ENCODE peak calls at places on chromosomes 13 and 19, in five cellular contexts. One of them, this sample, is unnamed.

GRCh38 chr19:56840452-56841193 is at the start of the genes PEG3 and ZIM2:
- DNase-seq in neuronal stem cell: peak
- DNase-seq in mesenchymal stem cell: no peak
- DNase-seq in trophoblast cell: peak
- DNase-seq in H1: no peak
- DNase-seq in this sample: no peak

GRCh38 chr19:38061294-38061693 is 154.3 kb downstream of the SIPA1L3 start:
- DNase-seq in neuronal stem cell: no peak
- DNase-seq in mesenchymal stem cell: peak
- DNase-seq in trophoblast cell: peak
- DNase-seq in H1: no peak
- DNase-seq in this sample: no peak

GRCh38 chr19:44608391-44608821 is 5.0 kb upstream of the IGSF23 start:
- DNase-seq in neuronal stem cell: no peak
- DNase-seq in mesenchymal stem cell: peak
- DNase-seq in trophoblast cell: peak
- DNase-seq in H1: no peak
- DNase-seq in this sample: no peak

GRCh38 chr13:114315074-114315785 is 927 bp downstream of the CHAMP1 start:
- DNase-seq in neuronal stem cell: no peak
- DNase-seq in mesenchymal stem cell: no peak
- DNase-seq in trophoblast cell: no peak
- DNase-seq in H1: no peak
- DNase-seq in this sample: no peak

GRCh38 chr19:3028305-3029069 is 593 bp downstream of the TLE2 start:
- DNase-seq in neuronal stem cell: no peak
- DNase-seq in mesenchymal stem cell: no peak
- DNase-seq in trophoblast cell: no peak
- DNase-seq in H1: no peak
- DNase-seq in this sample: peak

GRCh38 chr19:798415-799075 is 1.3 kb downstream of the PTBP1 start:
- DNase-seq in neuronal stem cell: no peak
- DNase-seq in mesenchymal stem cell: no peak
- DNase-seq in trophoblast cell: peak
- DNase-seq in H1: no peak
- DNase-seq in this sample: no peak

GRCh38 chr19:3338541-3339181 is 27.7 kb upstream of the NFIC start:
- DNase-seq in neuronal stem cell: no peak
- DNase-seq in mesenchymal stem cell: peak
- DNase-seq in trophoblast cell: no peak
- DNase-seq in H1: no peak
- DNase-seq in this sample: no peak

GRCh38 chr13:21901772-21902708 is 231.2 kb downstream of the FGF9 start:
- DNase-seq in neuronal stem cell: no peak
- DNase-seq in mesenchymal stem cell: no peak
- DNase-seq in trophoblast cell: no peak
- DNase-seq in H1: no peak
- DNase-seq in this sample: peak

GRCh38 chr13:33262069-33262487 is 23.5 kb downstream of the STARD13 start:
- DNase-seq in neuronal stem cell: no peak
- DNase-seq in mesenchymal stem cell: no peak
- DNase-seq in trophoblast cell: peak
- DNase-seq in H1: no peak
- DNase-seq in this sample: peak

GRCh38 chr13:34300559-34300958 is 482.6 kb downstream of the RFC3 start:
- DNase-seq in neuronal stem cell: no peak
- DNase-seq in mesenchymal stem cell: peak
- DNase-seq in trophoblast cell: no peak
- DNase-seq in H1: no peak
- DNase-seq in this sample: no peak

GRCh38 chr19:38263696-38264485 is 482 bp upstream of the SPINT2 start:
- DNase-seq in neuronal stem cell: no peak
- DNase-seq in mesenchymal stem cell: peak
- DNase-seq in trophoblast cell: peak
- DNase-seq in H1: peak
- DNase-seq in this sample: peak

GRCh38 chr13:111668451-111668850 is 348.0 kb downstream of the TEX29 start:
- DNase-seq in neuronal stem cell: no peak
- DNase-seq in mesenchymal stem cell: no peak
- DNase-seq in trophoblast cell: no peak
- DNase-seq in H1: no peak
- DNase-seq in this sample: peak

GRCh38 chr13:25192936-25193335 is 20.8 kb upstream of the AMER2 start:
- DNase-seq in neuronal stem cell: no peak
- DNase-seq in mesenchymal stem cell: no peak
- DNase-seq in trophoblast cell: no peak
- DNase-seq in H1: no peak
- DNase-seq in this sample: no peak

GRCh38 chr13:110070511-110071120 is 236.3 kb downstream of the COL4A1 start:
- DNase-seq in neuronal stem cell: no peak
- DNase-seq in mesenchymal stem cell: peak
- DNase-seq in trophoblast cell: no peak
- DNase-seq in H1: no peak
- DNase-seq in this sample: no peak

GRCh38 chr13:49444517-49445395 is 682 bp downstream of the SETDB2 start:
- DNase-seq in neuronal stem cell: peak
- DNase-seq in mesenchymal stem cell: peak
- DNase-seq in trophoblast cell: peak
- DNase-seq in H1: no peak
- DNase-seq in this sample: no peak

GRCh38 chr13:28492527-28493367 is 2.2 kb downstream of the FLT1 start:
- DNase-seq in neuronal stem cell: peak
- DNase-seq in mesenchymal stem cell: peak
- DNase-seq in trophoblast cell: peak
- DNase-seq in H1: no peak
- DNase-seq in this sample: no peak

GRCh38 chr19:3359850-3360493 is 6.4 kb upstream of the NFIC start:
- DNase-seq in neuronal stem cell: no peak
- DNase-seq in mesenchymal stem cell: no peak
- DNase-seq in trophoblast cell: peak
- DNase-seq in H1: no peak
- DNase-seq in this sample: no peak

GRCh38 chr19:5075603-5076002 is 106.7 kb downstream of the KDM4B start:
- DNase-seq in neuronal stem cell: no peak
- DNase-seq in mesenchymal stem cell: no peak
- DNase-seq in trophoblast cell: no peak
- DNase-seq in H1: no peak
- DNase-seq in this sample: no peak

GRCh38 chr19:39199025-39199424 is 2.3 kb downstream of the NCCRP1 start:
- DNase-seq in neuronal stem cell: no peak
- DNase-seq in mesenchymal stem cell: peak
- DNase-seq in trophoblast cell: no peak
- DNase-seq in H1: no peak
- DNase-seq in this sample: peak

GRCh38 chr13:78254113-78254512 is 335.5 kb upstream of the EDNRB start:
- DNase-seq in neuronal stem cell: no peak
- DNase-seq in mesenchymal stem cell: no peak
- DNase-seq in trophoblast cell: no peak
- DNase-seq in H1: no peak
- DNase-seq in this sample: no peak

DNA sequence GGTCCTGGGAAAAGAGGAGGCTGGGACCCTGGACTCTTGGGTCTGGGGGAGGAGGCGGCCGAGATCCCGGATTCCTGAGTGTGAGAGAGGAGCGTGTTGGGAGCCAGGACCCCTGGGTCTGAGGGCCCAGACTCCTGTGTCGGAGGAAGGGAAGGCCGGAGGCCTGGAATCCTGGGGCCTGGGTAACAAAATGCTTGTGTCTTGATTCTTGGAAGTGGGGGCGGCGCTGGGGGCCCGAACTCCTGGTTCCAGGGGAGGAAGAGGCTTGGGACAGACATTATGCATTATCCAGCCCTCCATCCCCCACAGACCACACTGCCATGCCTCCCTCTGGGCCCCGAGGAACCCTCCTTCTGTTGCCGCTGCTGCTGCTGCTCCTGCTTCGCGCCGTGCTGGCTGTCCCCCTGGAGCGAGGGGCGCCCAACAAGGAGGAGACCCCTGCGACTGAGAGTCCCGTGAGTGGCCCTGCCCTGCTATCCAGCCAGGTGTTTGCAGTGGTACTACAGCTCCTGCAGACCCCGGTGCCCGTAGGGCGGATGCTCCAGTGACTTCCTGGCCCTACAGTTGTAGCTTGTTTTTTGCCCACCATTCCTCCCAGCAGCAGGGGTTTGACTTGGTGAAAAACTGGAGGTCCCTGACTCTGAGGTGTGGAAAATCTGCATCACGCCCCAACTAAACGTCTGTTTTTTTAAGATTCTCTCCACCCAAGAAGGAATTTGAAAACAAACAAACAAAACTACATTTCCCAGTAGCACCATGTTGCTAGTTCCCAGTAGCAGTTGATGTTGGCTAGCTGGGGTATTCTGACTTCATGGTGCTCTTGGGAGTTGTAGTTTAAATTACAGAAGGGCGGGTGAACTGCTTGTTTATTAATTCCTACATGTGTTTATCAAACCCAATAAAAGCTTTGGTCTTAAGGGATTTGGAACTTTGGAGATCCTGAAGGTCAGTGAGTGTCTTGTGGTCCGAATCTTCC is 653 bp downstream of the NUCB1 start:
- DNase-seq in neuronal stem cell: no peak
- DNase-seq in mesenchymal stem cell: peak
- DNase-seq in trophoblast cell: no peak
- DNase-seq in H1: no peak
- DNase-seq in this sample: no peak
- H2BK12ac ChIP-seq in neuronal stem cell: no peak
- H2BK12ac ChIP-seq in mesenchymal stem cell: peak
- H2BK12ac ChIP-seq in trophoblast cell: no peak
- H2BK12ac ChIP-seq in H1: no peak
- H2BK12ac ChIP-seq in this sample: no peak

DNA sequence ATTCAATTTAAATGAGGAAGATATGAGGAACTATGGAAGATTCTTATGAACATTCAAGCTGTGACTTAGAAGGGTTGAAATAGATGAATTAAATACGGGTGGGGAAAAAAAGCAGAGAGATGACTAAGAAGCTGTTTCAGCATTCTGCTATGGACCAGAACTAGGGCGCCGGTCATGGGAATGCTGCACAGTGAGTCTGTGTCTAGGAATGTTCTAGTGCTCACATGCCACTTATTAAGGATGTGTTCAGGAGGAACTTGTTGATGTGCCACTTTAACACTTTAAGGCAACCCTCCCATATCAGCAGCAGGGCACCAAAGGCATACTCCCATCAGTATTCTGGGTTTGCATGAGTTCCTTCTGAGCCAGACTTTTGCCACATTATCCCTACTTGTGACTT is 152.1 kb downstream of the POSTN start:
- DNase-seq in neuronal stem cell: no peak
- DNase-seq in mesenchymal stem cell: peak
- DNase-seq in trophoblast cell: peak
- DNase-seq in H1: no peak
- DNase-seq in this sample: no peak
- H2BK12ac ChIP-seq in neuronal stem cell: no peak
- H2BK12ac ChIP-seq in mesenchymal stem cell: no peak
- H2BK12ac ChIP-seq in trophoblast cell: no peak
- H2BK12ac ChIP-seq in H1: no peak
- H2BK12ac ChIP-seq in this sample: no peak

DNA sequence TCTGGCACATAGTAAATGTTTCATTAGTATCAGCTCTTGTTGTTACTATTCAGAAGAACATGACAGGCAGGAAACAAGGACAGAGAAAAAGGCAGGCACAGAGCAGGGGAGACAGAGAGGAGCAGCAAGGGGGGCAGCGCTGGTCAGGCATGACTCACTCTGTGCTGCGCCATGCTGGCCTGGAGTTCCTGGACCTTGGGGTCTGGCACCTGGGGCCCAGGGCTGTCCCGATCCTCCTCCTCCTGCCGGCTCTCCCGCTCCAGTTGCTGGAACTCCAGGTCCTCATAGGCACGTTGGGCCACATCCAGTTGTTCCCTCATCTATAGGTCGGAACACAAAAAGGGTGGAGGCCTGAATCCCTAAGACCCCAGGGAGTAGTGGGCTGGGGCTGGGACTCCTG is 7.6 kb downstream of the PHLDB3 start:
- DNase-seq in neuronal stem cell: no peak
- DNase-seq in mesenchymal stem cell: no peak
- DNase-seq in trophoblast cell: no peak
- DNase-seq in H1: no peak
- DNase-seq in this sample: no peak
- H2BK12ac ChIP-seq in neuronal stem cell: no peak
- H2BK12ac ChIP-seq in mesenchymal stem cell: no peak
- H2BK12ac ChIP-seq in trophoblast cell: no peak
- H2BK12ac ChIP-seq in H1: no peak
- H2BK12ac ChIP-seq in this sample: no peak

DNA sequence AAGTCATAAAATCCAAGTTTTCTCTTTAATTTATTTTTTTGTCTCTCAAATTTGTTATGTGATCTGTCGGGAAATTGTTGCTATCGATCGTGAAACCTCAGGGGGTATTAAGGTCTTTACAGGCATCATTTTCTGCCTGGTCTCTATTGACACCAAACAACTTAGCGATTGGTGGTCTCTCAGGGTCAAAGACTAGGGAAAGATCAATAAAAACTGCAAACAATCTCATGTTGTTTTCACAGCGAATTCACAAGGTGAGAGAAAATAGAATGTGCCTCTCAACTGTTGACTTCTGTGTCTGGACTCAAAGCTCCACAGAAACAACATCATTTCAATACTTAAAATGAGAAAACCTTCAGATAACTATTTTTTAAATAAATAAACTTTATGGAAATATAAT is 645.4 kb upstream of the MIR17HG start:
- DNase-seq in neuronal stem cell: no peak
- DNase-seq in mesenchymal stem cell: no peak
- DNase-seq in trophoblast cell: no peak
- DNase-seq in H1: no peak
- DNase-seq in this sample: no peak
- H2BK12ac ChIP-seq in neuronal stem cell: no peak
- H2BK12ac ChIP-seq in mesenchymal stem cell: no peak
- H2BK12ac ChIP-seq in trophoblast cell: no peak
- H2BK12ac ChIP-seq in H1: no peak
- H2BK12ac ChIP-seq in this sample: no peak